ENCODE peak calls at places on chromosomes 12 and 14, in ten cellular contexts. O, B, C, V, A, Z, E, D, G and N are unnamed samples.

GRCh38 chr14:62117010-62117717 is 354.9 kb downstream of the SNAPC1 start:
- DNase-seq in O (peak; percentile 76), B (peak; percentile 24), C (peak; percentile 26), V (peak; percentile 70), A (no peak), Z (peak; percentile 75), E (peak; percentile 70), D (peak; percentile 87), G (peak; percentile 84), N (peak; percentile 80)

GRCh38 chr12:121713257-121714155 is 954 bp downstream of the TMEM120B start:
- DNase-seq in O (no peak), B (no peak), C (no peak), V (peak; percentile 38), A (no peak), Z (peak; percentile 5), E (no peak), D (no peak), G (no peak), N (no peak)

GRCh38 chr14:25444381-25444780 is 394.4 kb upstream of the STXBP6 start:
- DNase-seq in O (no peak), B (no peak), C (no peak), V (no peak), A (no peak), Z (no peak), E (no peak), D (no peak), G (no peak), N (no peak)

GRCh38 chr12:104672501-104673265 is 215.9 kb downstream of the CHST11 start:
- DNase-seq in O (no peak), B (no peak), C (no peak), V (peak; percentile 61), A (no peak), Z (peak; percentile 47), E (no peak), D (no peak), G (no peak), N (no peak)

GRCh38 chr14:22945642-22946041 is 11.2 kb downstream of the HAUS4 start:
- DNase-seq in O (no peak), B (no peak), C (no peak), V (no peak), A (no peak), Z (no peak), E (no peak), D (no peak), G (no peak), N (no peak)

GRCh38 chr12:120858306-120859088 is 45.7 kb downstream of the SPPL3 start:
- DNase-seq in O (no peak), B (no peak), C (no peak), V (no peak), A (no peak), Z (no peak), E (no peak), D (no peak), G (no peak), N (no peak)

GRCh38 chr12:123388218-123388947 is 4.5 kb downstream of the KMT5A start:
- DNase-seq in O (peak; percentile 79), B (peak; percentile 95), C (no peak), V (peak; percentile 83), A (no peak), Z (peak; percentile 79), E (peak; percentile 85), D (peak; percentile 77), G (peak; percentile 93), N (peak; percentile 82)

GRCh38 chr14:65035049-65035448 is 48.4 kb downstream of the FNTB start:
- DNase-seq in O (no peak), B (no peak), C (no peak), V (peak; percentile 74), A (no peak), Z (peak; percentile 30), E (no peak), D (no peak), G (no peak), N (no peak)

GRCh38 chr12:3102721-3103410 is 25.7 kb downstream of the TSPAN9 start:
- DNase-seq in O (no peak), B (no peak), C (no peak), V (no peak), A (no peak), Z (peak; percentile 17), E (no peak), D (no peak), G (no peak), N (no peak)

GRCh38 chr12:1083888-1084262 is 92.9 kb downstream of the ERC1 start:
- DNase-seq in O (no peak), B (no peak), C (no peak), V (no peak), A (peak; percentile 52), Z (peak; percentile 86), E (no peak), D (no peak), G (no peak), N (peak; percentile 56)

GRCh38 chr14:59507063-59507751 is 22.9 kb downstream of the JKAMP start:
- DNase-seq in O (peak; percentile 56), B (peak; percentile 10), C (peak; percentile 1), V (peak; percentile 37), A (no peak), Z (peak; percentile 71), E (peak; percentile 73), D (peak; percentile 83), G (no peak), N (peak; percentile 74)

GRCh38 chr14:82951171-82951570 is 1417.5 kb upstream of the SEL1L start:
- DNase-seq in O (no peak), B (no peak), C (no peak), V (no peak), A (no peak), Z (no peak), E (no peak), D (no peak), G (no peak), N (no peak)

GRCh38 chr12:19912996-19913395 is 455.3 kb upstream of the PDE3A start:
- DNase-seq in O (no peak), B (no peak), C (no peak), V (peak; percentile 21), A (no peak), Z (no peak), E (no peak), D (no peak), G (no peak), N (no peak)

GRCh38 chr12:104519190-104519857 is 62.6 kb downstream of the CHST11 start:
- DNase-seq in O (peak; percentile 50), B (no peak), C (no peak), V (no peak), A (no peak), Z (no peak), E (no peak), D (no peak), G (no peak), N (no peak)